ENCODE peak calls at places on chromosomes 2 and 18, in eight cellular contexts. B, Q, V, T, C, S, Z and U are unnamed samples.
A peak's percentile ranks its signal among the peaks of the same experiment; 100 is the strongest.

GRCh38 chr2:145007673-145008263 is 487.8 kb upstream of the ZEB2 start:
- DNase-seq in B (no peak), Q (no peak), V (no peak), T (no peak), C (peak; percentile 60), S (no peak), Z (peak; percentile 66), U (no peak)

GRCh38 chr2:204670124-204670523 is 124.8 kb downstream of the PARD3B start:
- DNase-seq in B (no peak), Q (no peak), V (no peak), T (no peak), C (no peak), S (no peak), Z (peak; percentile 12), U (no peak)

GRCh38 chr18:37812961-37813360 is 247.4 kb upstream of the CELF4 start:
- DNase-seq in B (no peak), Q (no peak), V (no peak), T (no peak), C (no peak), S (no peak), Z (no peak), U (no peak)

GRCh38 chr2:232781765-232782164 is 5.4 kb upstream of the KCNJ13 start:
- DNase-seq in B (peak; percentile 93), Q (no peak), V (no peak), T (peak; percentile 12), C (no peak), S (no peak), Z (peak; percentile 85), U (no peak)

GRCh38 chr2:25623361-25623760 is 50.0 kb downstream of the DTNB start:
- DNase-seq in B (no peak), Q (no peak), V (no peak), T (no peak), C (no peak), S (no peak), Z (no peak), U (no peak)

GRCh38 chr2:194166818-194167217 is 1490.2 kb upstream of the SLC39A10 start:
- DNase-seq in B (peak; percentile 3), Q (no peak), V (no peak), T (no peak), C (no peak), S (no peak), Z (no peak), U (peak; percentile 16)

GRCh38 chr2:27932396-27932795 is 41.9 kb downstream of the BABAM2 start:
- DNase-seq in B (no peak), Q (no peak), V (no peak), T (peak; percentile 45), C (no peak), S (no peak), Z (peak; percentile 64), U (no peak)

GRCh38 chr2:70173520-70173919 is 17.3 kb downstream of the C2orf42 start:
- DNase-seq in B (no peak), Q (no peak), V (no peak), T (no peak), C (no peak), S (no peak), Z (peak; percentile 6), U (no peak)

GRCh38 chr2:157722580-157723234 is 94.0 kb upstream of the ACVR1C start:
- DNase-seq in B (peak; percentile 23), Q (no peak), V (no peak), T (no peak), C (no peak), S (no peak), Z (peak; percentile 11), U (no peak)

GRCh38 chr2:120892967-120893667 is 157.4 kb downstream of the GLI2 start:
- DNase-seq in B (no peak), Q (no peak), V (no peak), T (no peak), C (no peak), S (no peak), Z (peak; percentile 80), U (no peak)

GRCh38 chr18:848062-848795 is 36.2 kb upstream of the YES1 start:
- DNase-seq in B (no peak), Q (no peak), V (no peak), T (no peak), C (no peak), S (no peak), Z (no peak), U (no peak)

GRCh38 chr2:6957031-6957714 is 40.0 kb downstream of the RNF144A start:
- DNase-seq in B (no peak), Q (no peak), V (no peak), T (no peak), C (no peak), S (no peak), Z (no peak), U (no peak)